ENCODE peak calls at places on chromosomes 2 and 18, in ten cellular contexts. M, J, D, Y, U, O, L, N, A and V are unnamed samples.

GRCh38 chr2:101473911-101474751 is 781 bp downstream of the RFX8 start:
- DNase-seq in U (no peak), Y (peak; percentile 66), D (peak; percentile 23), A (peak; percentile 89), O (no peak), M (peak; percentile 36), N (peak; percentile 76), J (peak; percentile 68), L (peak; percentile 59), V (peak; percentile 56)

GRCh38 chr18:57859314-57859713 is 56.2 kb upstream of the ATP8B1 start:
- DNase-seq in D (peak; percentile 45), M (peak; percentile 18), A (peak; percentile 30), U (no peak), J (no peak), N (peak; percentile 54), L (peak; percentile 11), O (no peak), Y (no peak), V (peak; percentile 33)

GRCh38 chr2:236238756-236239155 is 25.4 kb downstream of the ASB18 start:
- DNase-seq in M (no peak), A (peak; percentile 50), L (no peak), Y (no peak), N (no peak), J (no peak), O (no peak), U (no peak), D (no peak), V (no peak)

GRCh38 chr2:21047161-21048009 is 3.5 kb upstream of the APOB start:
- DNase-seq in M (peak; percentile 43), A (no peak), Y (no peak), D (no peak), U (no peak), L (no peak), J (no peak), O (no peak), N (no peak), V (peak; percentile 12)

GRCh38 chr2:85655961-85656403 is 12.0 kb downstream of the SFTPB start:
- DNase-seq in M (no peak), D (no peak), O (no peak), Y (no peak), N (peak; percentile 89), U (no peak), J (peak; percentile 27), A (no peak), L (no peak), V (no peak)

GRCh38 chr18:59055345-59056032 is 84.2 kb upstream of the SEC11C start:
- DNase-seq in U (no peak), D (no peak), M (peak; percentile 32), J (no peak), Y (no peak), N (no peak), A (peak; percentile 66), O (no peak), L (no peak), V (no peak)

GRCh38 chr2:120761911-120762310 is 26.2 kb downstream of the GLI2 start:
- DNase-seq in O (no peak), U (no peak), J (peak; percentile 1), M (no peak), Y (no peak), N (no peak), D (no peak), A (no peak), L (no peak), V (no peak)

GRCh38 chr2:85786444-85786843 is 32.7 kb downstream of the ATOH8 start:
- DNase-seq in Y (no peak), O (no peak), M (no peak), U (no peak), D (no peak), J (peak; percentile 40), L (no peak), A (peak; percentile 35), N (no peak), V (no peak)

GRCh38 chr2:238487652-238488346 is 61.1 kb downstream of the ASB1 start:
- DNase-seq in N (no peak), D (no peak), M (no peak), A (no peak), J (no peak), O (no peak), Y (no peak), U (no peak), L (no peak), V (no peak)

GRCh38 chr2:238486123-238486848 is 59.6 kb downstream of the ASB1 start:
- DNase-seq in Y (no peak), D (no peak), M (no peak), L (no peak), N (no peak), A (no peak), J (no peak), O (no peak), U (no peak), V (no peak)

GRCh38 chr2:238487134-238487533 is 60.4 kb downstream of the ASB1 start:
- DNase-seq in N (no peak), Y (no peak), A (no peak), L (no peak), U (no peak), J (no peak), M (no peak), D (no peak), O (no peak), V (no peak)

GRCh38 chr2:238483656-238484055 is 56.9 kb downstream of the ASB1 start:
- DNase-seq in M (no peak), N (peak; percentile 30), Y (no peak), J (no peak), A (no peak), D (no peak), L (no peak), O (no peak), U (no peak), V (no peak)

GRCh38 chr2:238484522-238485452 is 58.1 kb downstream of the ASB1 start:
- DNase-seq in A (no peak), Y (no peak), M (no peak), J (no peak), L (no peak), N (no peak), O (no peak), D (no peak), U (no peak), V (no peak)
- H3K4me3 ChIP-seq in A (no peak overlapping the region), Y (no peak overlapping the region), M (no peak overlapping the region), J (no peak overlapping the region), L (no peak overlapping the region), N (no peak overlapping the region), O (no peak overlapping the region), D (no peak overlapping the region), U (no peak overlapping the region), V (no peak overlapping the region)

DNA sequence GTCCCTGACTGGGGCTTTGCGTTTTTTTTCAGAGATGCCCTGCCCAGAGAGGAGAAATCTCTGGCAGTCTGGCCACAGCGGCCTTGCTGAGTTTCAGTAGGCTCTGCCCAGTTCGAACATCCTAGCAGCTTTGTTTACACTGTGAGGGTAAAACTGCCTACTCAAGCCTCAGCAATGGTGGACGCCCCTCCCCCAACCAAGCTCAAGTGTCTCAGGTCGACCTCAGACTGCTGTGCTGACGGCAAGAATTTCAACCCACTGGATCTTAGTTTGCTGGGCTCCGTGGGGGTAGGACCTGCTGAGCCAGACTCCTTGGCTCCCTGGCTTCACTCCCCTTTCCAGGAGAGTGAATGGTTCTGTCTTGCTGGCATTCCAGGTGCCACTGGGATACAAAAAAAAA is 31.7 kb downstream of the L3MBTL4 start:
- DNase-seq in M (no peak), J (no peak), U (no peak), O (no peak), D (no peak), L (no peak), Y (no peak), N (no peak), A (no peak), V (no peak)
- H3K4me3 ChIP-seq in M (no peak overlapping the region), J (no peak overlapping the region), U (no peak overlapping the region), O (no peak overlapping the region), D (no peak overlapping the region), L (no peak overlapping the region), Y (no peak overlapping the region), N (no peak overlapping the region), A (no peak overlapping the region), V (no peak overlapping the region)

GRCh38 chr2:61328707-61329251 is 142.1 kb downstream of the USP34 start:
- DNase-seq in U (no peak), O (no peak), N (peak; percentile 3), L (no peak), J (no peak), Y (no peak), D (peak; percentile 90), A (no peak), M (no peak), V (peak; percentile 95)
- H3K4me3 ChIP-seq in U (no peak overlapping the region), O (no peak overlapping the region), N (no peak overlapping the region), L (no peak overlapping the region), J (no peak overlapping the region), Y (no peak overlapping the region), D (no peak overlapping the region), A (no peak overlapping the region), M (no peak overlapping the region), V (no peak overlapping the region)

GRCh38 chr2:109516445-109517117 is 97.2 kb downstream of the SEPTIN10 start:
- DNase-seq in M (peak; percentile 27), D (peak; percentile 72), N (no peak), A (peak; percentile 98), L (peak; percentile 82), Y (no peak), J (no peak), U (no peak), O (no peak), V (peak; percentile 48)

GRCh38 chr2:109512076-109512475 is 101.7 kb downstream of the SEPTIN10 start:
- DNase-seq in O (no peak), N (no peak), U (no peak), D (no peak), L (no peak), J (no peak), A (no peak), Y (no peak), M (no peak), V (no peak)

GRCh38 chr2:109514857-109515256 is 98.9 kb downstream of the SEPTIN10 start:
- DNase-seq in O (no peak), A (no peak), U (no peak), D (no peak), N (no peak), M (no peak), J (no peak), Y (no peak), L (no peak), V (no peak)

GRCh38 chr2:109513230-109513629 is 100.5 kb downstream of the SEPTIN10 start:
- DNase-seq in L (no peak), U (no peak), O (no peak), J (no peak), M (no peak), A (no peak), N (no peak), D (no peak), Y (no peak), V (no peak)

DNA sequence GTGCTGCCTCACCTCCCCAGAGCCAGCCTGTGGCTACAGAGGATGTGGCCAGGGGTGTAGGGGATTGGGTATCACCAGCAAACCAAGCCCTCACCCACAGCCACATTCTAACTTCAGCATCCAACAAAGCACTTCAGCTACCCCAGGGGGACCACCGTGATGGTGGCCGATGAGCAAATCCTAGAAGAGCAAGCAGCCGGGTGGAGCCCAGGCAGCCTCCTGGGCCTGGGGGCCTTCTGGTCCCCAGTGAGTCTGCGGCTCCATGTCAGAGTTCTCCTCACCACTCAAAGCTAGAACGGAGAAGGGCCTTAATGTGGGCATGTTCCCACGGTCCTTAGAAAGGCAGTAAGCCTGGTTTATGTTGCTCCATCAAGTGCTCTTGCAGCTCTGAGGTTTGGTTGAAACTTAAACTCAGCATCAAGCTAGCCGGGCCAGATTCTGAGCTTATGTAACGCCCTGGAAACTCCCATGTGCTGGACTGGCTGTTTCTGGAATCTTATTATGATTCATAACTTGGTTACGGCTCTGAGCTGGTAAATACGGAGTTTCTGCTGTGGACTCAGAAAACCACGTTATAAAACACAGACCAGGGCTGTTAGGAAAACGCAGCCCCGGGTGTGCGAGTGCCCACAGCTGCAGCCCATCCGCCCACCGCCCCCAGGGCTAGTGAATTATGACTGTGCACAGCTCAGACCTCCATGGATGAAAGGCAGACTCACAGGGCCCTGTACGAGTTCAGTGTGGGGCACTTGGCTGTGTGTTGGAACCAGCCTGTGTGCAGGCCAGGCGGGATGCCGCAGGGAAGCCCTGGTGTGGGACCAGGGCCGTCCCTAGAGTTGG is 99.8 kb downstream of the SEPTIN10 start:
- DNase-seq in L (no peak), A (no peak), O (peak; percentile 65), N (peak; percentile 89), D (peak; percentile 62), Y (no peak), M (peak; percentile 86), U (no peak), J (peak; percentile 72), V (peak; percentile 96)
- H3K4me3 ChIP-seq in L (no peak overlapping the region), A (no peak overlapping the region), O (no peak overlapping the region), N (no peak overlapping the region), D (no peak overlapping the region), Y (no peak overlapping the region), M (no peak overlapping the region), U (no peak overlapping the region), J (no peak overlapping the region), V (no peak overlapping the region)